ENCODE peak calls at places on chromosome 9, in six cellular contexts. O, S, D, V, B and T are unnamed samples.

GRCh38 chr9:100442072-100442471 is 15.1 kb downstream of the MSANTD3 start:
- DNase-seq in O (no peak), D (no peak), S (no peak), V (no peak), B (no peak), T (no peak)

GRCh38 chr9:124214596-124215550 is 42.9 kb upstream of the NEK6 start:
- DNase-seq in V (no peak), S (no peak), D (no peak), O (no peak), B (no peak), T (no peak)

GRCh38 chr9:135516132-135516860 is 4.9 kb upstream of the LCN1 start:
- DNase-seq in B (no peak), S (no peak), V (no peak), D (no peak), O (no peak), T (peak)

GRCh38 chr9:81071108-81071507 is 618.2 kb downstream of the TLE1 start:
- DNase-seq in D (no peak), S (no peak), O (no peak), V (no peak), B (no peak), T (no peak)

GRCh38 chr9:35658894-35659220 is 765 bp downstream of the CCDC107 start:
- DNase-seq in D (peak), V (peak), O (peak), S (peak), B (peak), T (no peak)

GRCh38 chr9:95715911-95716435 is 159.5 kb upstream of the ERCC6L2 start:
- DNase-seq in D (no peak), B (no peak), V (no peak), S (no peak), O (no peak), T (no peak)

GRCh38 chr9:125405938-125406811 is 144.5 kb downstream of the GAPVD1 start:
- DNase-seq in O (no peak), B (no peak), V (no peak), D (no peak), S (peak), T (no peak)

GRCh38 chr9:14159440-14160222 is 154.3 kb downstream of the NFIB start:
- DNase-seq in V (no peak), S (peak), O (no peak), B (no peak), D (no peak), T (no peak)

GRCh38 chr9:131661954-131662621 is 77.8 kb downstream of the RAPGEF1 start:
- DNase-seq in B (no peak), O (no peak), S (no peak), V (no peak), D (no peak), T (no peak)

GRCh38 chr9:34590376-34591090 is 1.0 kb upstream of the CNTFR start:
- DNase-seq in D (no peak), O (no peak), S (no peak), B (no peak), V (no peak), T (no peak)

GRCh38 chr9:130542457-130543228 is 36.7 kb upstream of the FUBP3 start:
- DNase-seq in D (no peak), B (no peak), O (no peak), V (no peak), S (no peak), T (no peak)

GRCh38 chr9:128696923-128697707 is 5.2 kb upstream of the PKN3 start:
- DNase-seq in V (no peak), B (peak), O (no peak), D (peak), S (no peak), T (no peak)

GRCh38 chr9:123953601-123954011 is 23.7 kb upstream of the DENND1A start:
- DNase-seq in V (no peak), S (peak), D (no peak), B (no peak), O (no peak), T (no peak)

GRCh38 chr9:116464987-116465571 is 222.0 kb upstream of the TRIM32 start:
- DNase-seq in V (no peak), S (peak), D (no peak), B (no peak), O (no peak), T (no peak)

GRCh38 chr9:78989031-78989658 is 582.6 kb upstream of the TLE4 start:
- DNase-seq in V (no peak), B (no peak), S (no peak), O (no peak), D (no peak), T (no peak)

GRCh38 chr9:127518091-127518856 is 67.0 kb downstream of the LRSAM1 start:
- DNase-seq in B (peak), D (no peak), S (no peak), V (no peak), O (no peak), T (no peak)

GRCh38 chr9:110952018-110952864 is 86.0 kb downstream of the LPAR1 start:
- DNase-seq in S (no peak), O (no peak), B (no peak), V (no peak), D (no peak), T (no peak)

GRCh38 chr9:84436386-84437114 is 96.0 kb upstream of the SLC28A3 start:
- DNase-seq in O (no peak), S (peak), B (peak), V (no peak), D (peak), T (no peak)

GRCh38 chr9:119368179-119368578 is 1.1 kb downstream of the BRINP1 start:
- DNase-seq in D (no peak), B (no peak), V (no peak), S (no peak), O (no peak), T (peak)

GRCh38 chr9:107484117-107484723 is 5.3 kb downstream of the KLF4 start:
- DNase-seq in B (no peak), D (no peak), S (peak), V (peak), O (peak), T (no peak)

GRCh38 chr9:120412425-120412951 is 167.5 kb downstream of the CDK5RAP2 start:
- DNase-seq in S (peak), O (peak), B (no peak), V (no peak), D (no peak), T (no peak)

GRCh38 chr9:82912639-82913038 is 150.3 kb downstream of the RASEF start:
- DNase-seq in O (no peak), V (no peak), D (no peak), B (no peak), S (no peak), T (no peak)

GRCh38 chr9:22413884-22414283 is 32.7 kb upstream of the DMRTA1 start:
- DNase-seq in B (no peak), O (no peak), V (no peak), D (no peak), S (no peak), T (no peak)

DNA sequence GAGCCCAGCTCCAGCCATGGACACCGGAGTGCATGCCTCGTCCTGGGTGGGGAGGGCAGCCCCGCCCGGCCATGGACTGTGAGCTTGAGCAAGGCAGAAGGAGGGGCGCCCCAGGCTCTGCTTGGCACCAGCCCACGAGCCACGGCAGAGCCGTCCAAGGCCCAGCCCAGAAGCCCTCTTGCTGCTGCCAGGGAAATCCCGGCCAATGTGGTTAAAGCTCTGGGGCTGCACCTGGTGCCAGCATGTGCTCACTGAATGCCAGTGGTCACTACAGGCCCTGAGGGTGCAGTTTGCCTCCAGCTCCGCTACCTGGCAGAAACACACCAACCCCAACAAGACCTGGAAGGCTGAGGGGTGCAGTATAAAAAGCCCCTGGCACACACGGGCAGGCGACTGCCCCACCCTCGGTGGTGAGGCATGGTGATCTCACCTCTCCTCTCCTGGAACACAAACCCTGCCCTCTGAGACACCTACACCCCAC is 11.8 kb downstream of the BRD3 start:
- DNase-seq in V (no peak), B (peak), O (peak), S (peak), D (peak), T (peak)
- H3K4me3 ChIP-seq in V (no peak), B (peak), O (no peak), S (no peak), D (peak), T (no peak)

GRCh38 chr9:89564257-89564878 is 40.4 kb upstream of the GADD45G start:
- DNase-seq in D (no peak), O (peak), V (peak), B (no peak), S (peak), T (no peak)
- TF ChIP-seq CTCF in D (no peak), O (no peak), V (peak), B (peak), S (no peak), T (no peak)

GRCh38 chr9:5453673-5454072 is 3.3 kb downstream of the CD274 start:
- DNase-seq in B (peak), V (no peak), D (no peak), O (no peak), S (peak), T (no peak)

GRCh38 chr9:5452286-5452609 is 1.9 kb downstream of the CD274 start:
- DNase-seq in V (no peak), O (no peak), D (no peak), B (no peak), S (no peak), T (no peak)

GRCh38 chr9:5459289-5459829 is 9.0 kb downstream of the CD274 start:
- DNase-seq in O (no peak), V (no peak), D (no peak), S (peak), B (no peak), T (no peak)

GRCh38 chr9:5453004-5453403 is 2.7 kb downstream of the CD274 start:
- DNase-seq in S (no peak), V (no peak), D (no peak), B (no peak), O (no peak), T (no peak)

DNA sequence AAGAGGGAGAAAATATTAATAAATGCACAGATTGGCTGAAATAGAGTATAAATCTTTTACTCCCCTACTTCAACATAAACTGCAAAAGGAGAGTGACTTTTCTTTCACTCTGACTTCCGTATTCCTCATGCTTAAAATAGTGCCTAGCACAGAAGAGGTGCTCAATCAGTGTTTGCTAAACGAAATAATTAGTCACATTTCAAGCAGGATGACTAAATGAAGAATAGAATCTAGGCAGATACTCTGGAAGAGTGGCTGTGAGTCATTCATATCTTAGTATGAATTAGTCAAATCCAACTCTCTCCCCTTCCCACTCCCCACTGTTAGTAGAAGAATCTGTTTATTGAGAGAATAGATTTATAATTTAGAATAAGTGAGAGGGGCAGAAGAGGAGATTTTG is 4.8 kb downstream of the CD274 start:
- DNase-seq in O (no peak), V (no peak), B (no peak), S (peak), D (no peak), T (no peak)
- H3K27ac ChIP-seq in O (no peak), V (no peak), B (peak), S (no peak), D (peak), T (no peak)

GRCh38 chr9:70498866-70499265 is 84.4 kb upstream of the KLF9 start:
- DNase-seq in V (no peak), O (no peak), D (no peak), B (no peak), S (peak), T (no peak)
- H3K4me3 ChIP-seq in V (no peak), O (no peak), D (no peak), B (no peak), S (no peak), T (no peak)